ENCODE peak calls at places on chromosomes 4 and X, in six cellular contexts. A is breast epithelium; I is lower lobe of right lung; U is CD8-positive, alpha-beta T cell; L is spleen; J is effector memory CD4-positive, alpha-beta T cell. B is an unnamed sample.

GRCh38 chrX:9598344-9598743 is 133.5 kb downstream of the TBL1X start:
- DNase-seq in A (no peak), L (no peak), J (no peak), U (no peak), I (no peak), B (no peak)

GRCh38 chr4:22187203-22187835 is 238.7 kb upstream of the KCNIP4 start:
- DNase-seq in J (no peak), I (no peak), L (no peak), A (no peak), U (no peak), B (no peak)

GRCh38 chrX:153519569-153520285 is 2.3 kb downstream of the ATP2B3 start:
- DNase-seq in L (no peak), I (no peak), A (no peak), J (no peak), U (no peak), B (no peak)

GRCh38 chr4:80035336-80035735 is 37.7 kb downstream of the ANTXR2 start:
- DNase-seq in U (no peak), L (no peak), A (no peak), I (no peak), J (no peak), B (peak; percentile 40)

GRCh38 chrX:2627272-2627867 is 63.7 kb upstream of the CD99 start:
- DNase-seq in J (no peak), U (peak; percentile 43), A (no peak), L (no peak), I (no peak), B (peak; percentile 15)

GRCh38 chrX:68892651-68893050 is 63.8 kb downstream of the EFNB1 start:
- DNase-seq in I (no peak), L (no peak), U (no peak), A (no peak), J (no peak), B (no peak)

GRCh38 chrX:82813671-82814078 is 694.4 kb upstream of the POU3F4 start:
- DNase-seq in U (no peak), A (no peak), L (no peak), J (no peak), I (no peak), B (no peak)

GRCh38 chrX:40721489-40722106 is 13.7 kb downstream of the MED14 start:
- DNase-seq in I (no peak), L (no peak), A (no peak), J (no peak), U (no peak), B (no peak)

GRCh38 chr4:152619556-152619955 is 60.2 kb downstream of the TMEM154 start:
- DNase-seq in J (no peak), A (no peak), U (no peak), L (no peak), I (no peak), B (no peak)

GRCh38 chrX:154918060-154918483 is 31.9 kb downstream of the F8A1 start:
- DNase-seq in I (no peak), A (peak; percentile 51), L (no peak), U (peak; percentile 10), J (no peak), B (peak; percentile 6)

GRCh38 chr4:51960486-51960885 is 59.7 kb downstream of the LRRC66 start:
- DNase-seq in J (no peak), L (no peak), A (no peak), I (no peak), U (no peak), B (no peak)

GRCh38 chr4:158769175-158769831 is 477 bp downstream of the FNIP2 start:
- DNase-seq in J (peak; percentile 25), U (peak; percentile 49), A (no peak), L (peak; percentile 88), I (peak; percentile 64), B (peak; percentile 69)

GRCh38 chrX:131746491-131746968 is 202.7 kb downstream of the OR13H1 start:
- DNase-seq in U (no peak), A (no peak), I (no peak), J (peak; percentile 69), L (peak; percentile 88), B (peak; percentile 88)

GRCh38 chr4:101393256-101393655 is 45.9 kb upstream of the PPP3CA start:
- DNase-seq in L (no peak), I (no peak), J (no peak), U (no peak), A (no peak), B (no peak)

GRCh38 chr4:176226736-176227135 is 31.4 kb upstream of the SPATA4 start:
- DNase-seq in U (no peak), A (no peak), J (no peak), L (no peak), I (no peak), B (no peak)

GRCh38 chrX:50941638-50942037 is 31.1 kb downstream of the BMP15 start:
- DNase-seq in U (no peak), A (no peak), J (no peak), I (no peak), L (peak; percentile 68), B (peak; percentile 4)

GRCh38 chr4:77613267-77613666 is 7.6 kb downstream of the CXCL13 start:
- DNase-seq in U (no peak), L (no peak), J (no peak), A (no peak), I (no peak), B (no peak)

GRCh38 chr4:26296514-26296913 is 24.3 kb upstream of the RBPJ start:
- DNase-seq in J (no peak), U (no peak), L (no peak), A (no peak), I (no peak), B (no peak)

GRCh38 chr4:26300314-26301307 is 20.2 kb upstream of the RBPJ start:
- DNase-seq in A (no peak), L (no peak), I (no peak), J (no peak), U (no peak), B (no peak)

GRCh38 chr4:26298198-26298950 is 22.4 kb upstream of the RBPJ start:
- DNase-seq in J (no peak), U (no peak), L (no peak), I (no peak), A (no peak), B (no peak)

GRCh38 chr4:26297219-26297618 is 23.6 kb upstream of the RBPJ start:
- DNase-seq in U (no peak), L (no peak), I (no peak), J (no peak), A (no peak), B (no peak)

GRCh38 chr4:26299254-26299882 is 21.4 kb upstream of the RBPJ start:
- DNase-seq in U (no peak), I (no peak), A (no peak), J (no peak), L (no peak), B (no peak)
- H3K4me1 ChIP-seq in U (no peaks in the 10 kb centered on the region), I (no peaks in the 10 kb centered on the region), A (no peaks in the 10 kb centered on the region), J (no peaks in the 10 kb centered on the region), L (peaks cover 18% of the 10 kb centered on the region), B (peaks cover 8% of the 10 kb centered on the region)

DNA sequence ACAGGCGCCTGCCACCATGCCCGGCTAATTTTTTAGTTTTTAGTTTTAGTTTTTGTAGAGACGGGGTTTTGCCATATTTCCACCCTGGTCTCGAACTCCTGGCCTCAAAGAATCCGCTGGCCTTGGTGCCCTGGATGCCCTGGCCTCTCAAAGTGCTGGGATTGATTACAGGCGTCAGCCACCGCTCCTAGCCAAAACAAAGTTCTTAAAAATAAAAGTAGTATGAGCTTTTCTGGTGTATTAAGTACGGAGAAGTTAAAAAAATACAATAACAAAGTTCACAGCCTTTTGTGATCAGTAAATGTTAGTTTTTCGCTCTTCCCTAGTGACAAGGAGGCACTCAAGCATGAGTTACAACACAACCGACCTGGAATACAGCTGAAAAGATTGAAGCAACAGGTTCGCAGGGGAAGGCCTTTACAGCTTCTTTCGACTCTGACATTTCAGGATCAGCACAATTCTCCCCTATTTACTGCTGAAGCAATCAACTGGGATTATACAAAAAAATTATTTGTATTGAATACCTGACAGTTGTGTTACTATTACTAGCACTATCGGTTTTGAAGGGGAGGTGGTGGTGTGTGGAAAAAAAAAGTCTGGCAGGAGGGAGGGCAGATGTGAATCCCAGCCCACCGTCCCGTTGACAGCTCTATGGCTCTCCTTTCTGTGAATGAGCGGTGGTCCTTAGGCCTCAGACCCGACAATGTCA is 893 bp upstream of the METAP1 start:
- DNase-seq in A (no peak), L (no peak), U (no peak), J (no peak), I (no peak), B (peak; percentile 3)
- H3K27me3 ChIP-seq in A (no peaks in the 10 kb centered on the region), L (no peaks in the 10 kb centered on the region), U (no peaks in the 10 kb centered on the region), J (no peaks in the 10 kb centered on the region), I (no peaks in the 10 kb centered on the region), B (no peaks in the 10 kb centered on the region)

DNA sequence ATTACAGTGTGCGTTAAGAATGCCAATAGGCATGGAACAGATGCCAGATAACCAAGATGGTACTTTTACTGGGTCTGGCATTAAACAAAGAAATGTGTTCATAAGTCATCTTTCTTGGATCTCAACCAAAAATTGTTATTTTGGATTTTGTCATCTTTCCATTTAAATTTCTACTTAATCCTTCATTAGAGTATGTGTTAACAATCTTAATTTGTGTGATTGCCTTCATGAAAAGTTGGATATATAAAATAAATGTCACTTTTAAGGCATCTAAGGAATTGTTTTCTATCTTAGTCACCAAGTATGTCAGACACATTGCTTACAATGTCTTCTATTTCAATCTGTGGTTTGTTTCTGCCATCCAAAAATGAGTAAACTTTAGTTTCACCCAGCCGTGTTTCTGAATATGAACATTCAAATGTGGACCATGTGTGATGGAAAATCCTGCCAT is 87.5 kb downstream of the PALLD start:
- DNase-seq in A (no peak), I (no peak), J (no peak), L (no peak), U (no peak), B (no peak)
- H3K4me1 ChIP-seq in A (peaks cover 11% of the 10 kb centered on the region), I (peaks cover 5% of the 10 kb centered on the region), J (no peaks in the 10 kb centered on the region), L (peaks cover 4% of the 10 kb centered on the region), U (no peaks in the 10 kb centered on the region), B (no peaks in the 10 kb centered on the region)

GRCh38 chrX:12672362-12673106 is 118.7 kb upstream of the PRPS2 start:
- DNase-seq in L (no peak), J (no peak), A (no peak), U (no peak), I (no peak), B (no peak)

GRCh38 chrX:12673487-12673886 is 117.7 kb upstream of the PRPS2 start:
- DNase-seq in U (no peak), L (no peak), I (no peak), A (no peak), J (no peak), B (no peak)
- H3K27me3 ChIP-seq in U (no peaks in the 10 kb centered on the region), L (no peaks in the 10 kb centered on the region), I (no peaks in the 10 kb centered on the region), A (no peaks in the 10 kb centered on the region), J (no peaks in the 10 kb centered on the region), B (no peaks in the 10 kb centered on the region)

GRCh38 chr4:1248262-1249147 is at the start of gene CTBP1:
- DNase-seq in J (peak; percentile 75), L (peak; percentile 95), U (peak; percentile 77), I (peak; percentile 85), A (peak; percentile 64), B (peak; percentile 91)
- H3K4me1 ChIP-seq in J (peaks cover 64% of the 10 kb centered on the region), L (peaks cover 72% of the 10 kb centered on the region), U (peaks cover 72% of the 10 kb centered on the region), I (peaks cover 67% of the 10 kb centered on the region), A (peaks cover 25% of the 10 kb centered on the region), B (peaks cover 71% of the 10 kb centered on the region)

GRCh38 chrX:54838583-54838982 is 31.0 kb downstream of the MAGED2 start:
- DNase-seq in L (no peak), I (no peak), A (no peak), J (no peak), U (no peak), B (no peak)

GRCh38 chrX:54843050-54843449 is 35.5 kb downstream of the MAGED2 start:
- DNase-seq in J (no peak), A (no peak), L (no peak), U (no peak), I (no peak), B (no peak)

GRCh38 chrX:54842638-54843037 is 35.1 kb downstream of the MAGED2 start:
- DNase-seq in J (no peak), L (no peak), A (no peak), I (no peak), U (no peak), B (no peak)
- H3K27me3 ChIP-seq in J (no peaks in the 10 kb centered on the region), L (no peaks in the 10 kb centered on the region), A (no peaks in the 10 kb centered on the region), I (no peaks in the 10 kb centered on the region), U (no peaks in the 10 kb centered on the region), B (no peaks in the 10 kb centered on the region)